ENCODE peak calls at places on chromosomes 3 and 15, in four cellular contexts. L is cardiac muscle cell; G is CD8-positive, alpha-beta T cell; V is brain microvascular endothelial cell. Y is an unnamed sample.

GRCh38 chr15:89836255-89837133 is 21.8 kb upstream of the ANPEP start:
- DNase-seq in L (peak), G (no peak), V (peak), Y (peak)

GRCh38 chr3:72161870-72162617 is 377.1 kb upstream of the PROK2 start:
- DNase-seq in L (no peak), G (no peak), V (no peak), Y (peak)

GRCh38 chr3:118710532-118710931 is 324.1 kb downstream of the IGSF11 start:
- DNase-seq in L (no peak), G (no peak), V (no peak), Y (no peak)

GRCh38 chr3:61250784-61251173 is 473 bp downstream of the FHIT start:
- DNase-seq in L (peak), G (no peak), V (no peak), Y (peak)

GRCh38 chr3:170553788-170554620 is 31.9 kb downstream of the SLC7A14 start:
- DNase-seq in L (peak), G (no peak), V (no peak), Y (no peak)

GRCh38 chr3:45104715-45105711 is 41.2 kb downstream of the CDCP1 start:
- DNase-seq in L (peak), G (no peak), V (peak), Y (peak)

GRCh38 chr15:99438222-99438592 is 127.6 kb upstream of the MEF2A start:
- DNase-seq in L (no peak), G (no peak), V (no peak), Y (no peak)

GRCh38 chr3:183478501-183478900 is 50.1 kb upstream of the MCF2L2 start:
- DNase-seq in L (no peak), G (no peak), V (no peak), Y (no peak)

GRCh38 chr3:187454416-187454815 is 86.2 kb downstream of the RTP4 start:
- DNase-seq in L (no peak), G (no peak), V (no peak), Y (no peak)

GRCh38 chr3:181696641-181697230 is 15.0 kb upstream of the SOX2 start:
- DNase-seq in L (no peak), G (no peak), V (no peak), Y (no peak)

GRCh38 chr15:68653795-68654194 is 75.0 kb downstream of the CORO2B start:
- DNase-seq in L (no peak), G (no peak), V (no peak), Y (no peak)

GRCh38 chr15:95903352-95903751 is 427.1 kb upstream of the NR2F2 start:
- DNase-seq in L (no peak), G (no peak), V (no peak), Y (no peak)

GRCh38 chr3:181618260-181618659 is 93.5 kb upstream of the SOX2 start:
- DNase-seq in L (no peak), G (no peak), V (no peak), Y (no peak)

GRCh38 chr3:36875397-36875796 is 69.5 kb downstream of the TRANK1 start:
- DNase-seq in L (no peak), G (no peak), V (no peak), Y (no peak)

GRCh38 chr15:93974804-93975481 is 256.4 kb upstream of the MCTP2 start:
- DNase-seq in L (peak), G (no peak), V (peak), Y (peak)

GRCh38 chr3:183449391-183449790 is 21.0 kb upstream of the MCF2L2 start:
- DNase-seq in L (peak), G (no peak), V (peak), Y (peak)

GRCh38 chr3:123290107-123290930 is 88.6 kb downstream of the SEC22A start:
- DNase-seq in L (no peak), G (no peak), V (no peak), Y (no peak)

GRCh38 chr3:134381836-134382442 is 7.7 kb upstream of the AMOTL2 start:
- DNase-seq in L (no peak), G (no peak), V (no peak), Y (no peak)

GRCh38 chr15:74994236-74994635 is 1.1 kb upstream of the SCAMP5 start:
- DNase-seq in L (no peak), G (no peak), V (no peak), Y (no peak)

GRCh38 chr3:192422998-192423349 is 304.4 kb downstream of the FGF12 start:
- DNase-seq in L (peak), G (no peak), V (no peak), Y (no peak)

GRCh38 chr3:195071916-195072820 is 198.8 kb downstream of the XXYLT1 start:
- DNase-seq in L (no peak), G (no peak), V (no peak), Y (no peak)

GRCh38 chr3:171755015-171755589 is 55.2 kb downstream of the PLD1 start:
- DNase-seq in L (no peak), G (no peak), V (no peak), Y (no peak)

GRCh38 chr15:69656271-69657030 is 203.8 kb downstream of the RPLP1 start:
- DNase-seq in L (peak), G (no peak), V (no peak), Y (no peak)

GRCh38 chr3:151305081-151305777 is 11.4 kb downstream of the GPR87 start:
- DNase-seq in L (peak), G (no peak), V (peak), Y (peak)

GRCh38 chr3:197555281-197556261 is at the start of gene BDH1:
- DNase-seq in L (peak), G (peak), V (no peak), Y (no peak)

GRCh38 chr15:40917585-40917984 is 11.6 kb upstream of the DLL4 start:
- DNase-seq in L (no peak), G (no peak), V (no peak), Y (no peak)

GRCh38 chr15:36544518-36545383 is 34.7 kb upstream of the CDIN1 start:
- DNase-seq in L (no peak), G (no peak), V (no peak), Y (no peak)

GRCh38 chr3:113287111-113287817 is 75.9 kb downstream of the BOC start:
- DNase-seq in L (peak), G (no peak), V (peak), Y (peak)

DNA sequence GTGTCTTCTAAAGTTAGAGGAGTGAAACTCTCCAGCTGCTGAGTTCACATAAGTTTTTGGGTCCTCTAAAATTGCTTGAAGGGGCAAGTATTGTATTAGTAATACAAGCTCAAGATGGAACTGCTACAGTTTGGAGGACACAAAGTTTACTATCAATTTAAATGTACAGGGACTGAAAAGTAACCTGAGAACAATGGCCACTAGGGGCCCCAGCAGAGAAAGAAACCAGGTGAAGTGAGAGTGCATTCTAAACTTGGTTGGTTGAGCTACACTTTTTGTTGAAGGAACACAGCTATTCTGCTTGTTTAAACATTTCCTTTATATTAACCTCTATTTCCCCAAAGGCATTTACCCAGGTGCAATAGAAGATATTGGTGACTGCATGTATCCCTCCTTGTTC is 755.5 kb downstream of the GBE1 start:
- DNase-seq in L (no peak), G (no peak), V (no peak), Y (no peak)
- TF ChIP-seq CTCF in L (no peak), G (no peak), V (no peak), Y (no peak)

DNA sequence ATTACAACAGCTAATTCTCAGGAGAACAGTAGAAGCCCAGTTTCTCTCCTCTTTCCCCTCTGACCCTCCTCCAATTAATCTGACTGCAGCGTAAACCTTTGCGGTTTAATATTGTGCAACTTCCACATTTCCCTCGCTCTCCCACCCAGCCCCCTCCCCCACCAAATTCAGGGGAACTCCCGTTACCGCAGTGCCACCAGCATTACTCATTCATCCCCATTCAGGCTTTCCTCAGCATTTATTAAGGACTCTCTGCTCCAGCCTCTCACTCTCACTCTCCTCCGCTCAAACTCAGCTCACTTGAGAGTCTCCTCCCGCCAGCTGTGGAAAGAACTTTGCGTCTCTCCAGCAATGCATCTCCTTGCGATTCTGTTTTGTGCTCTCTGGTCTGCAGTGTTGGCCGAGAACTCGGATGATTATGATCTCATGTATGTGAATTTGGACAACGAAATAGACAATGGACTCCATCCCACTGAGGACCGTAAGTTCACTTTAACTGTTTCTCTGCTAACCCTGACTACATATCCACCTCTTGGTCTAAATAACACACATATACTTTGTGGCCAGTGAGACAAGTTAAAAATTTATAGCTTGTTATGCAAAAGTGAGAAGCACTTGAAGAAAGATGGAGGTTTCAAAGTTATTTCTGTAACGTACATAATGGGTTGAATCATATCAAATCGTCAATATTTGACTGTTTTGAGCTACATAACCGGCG is at the start of gene PTX3:
- DNase-seq in L (peak), G (no peak), V (peak), Y (peak)
- H3K4me3 ChIP-seq in L (peak), G (no peak), V (peak), Y (peak)

GRCh38 chr15:29122506-29122905 is 147.1 kb downstream of the NSMCE3 start:
- DNase-seq in L (no peak), G (no peak), V (no peak), Y (no peak)
- TF ChIP-seq CTCF in L (no peak), G (no peak), V (no peak), Y (no peak)

GRCh38 chr15:25830844-25831443 is 32.2 kb downstream of the ATP10A start:
- DNase-seq in L (peak), G (no peak), V (peak), Y (peak)
- H3K4me3 ChIP-seq in L (no peak), G (no peak), V (peak), Y (no peak)

Y was measured in fibroblast of villous mesenchyme.